ENCODE peak calls at places on chromosome 17, in seven cellular contexts. A is amniotic stem cell, S is HAP-1, O is T-helper 1 cell, T is Caco-2, K is NCI-H510A treated with DMSO at 0.1 percent for 48 hours, U is AG04450. Y is an unnamed sample.

GRCh38 chr17:47803201-47803600 is 18.4 kb downstream of the OSBPL7 start:
- DNase-seq in K (no peak), O (no peak), U (no peak), T (no peak), A (no peak), S (no peak), Y (no peak)

GRCh38 chr17:40602445-40603443 is 37.5 kb upstream of the CCR7 start:
- DNase-seq in K (no peak), A (no peak), O (peak; percentile 72), S (no peak), U (no peak), T (no peak), Y (no peak)

GRCh38 chr17:51764387-51764971 is 394.0 kb downstream of the CA10 start:
- DNase-seq in U (peak; percentile 23), S (peak; percentile 57), O (peak; percentile 66), A (peak; percentile 8), K (peak; percentile 97), T (peak; percentile 72), Y (peak; percentile 43)

GRCh38 chr17:77555110-77555509 is 403.4 kb upstream of the TNRC6C start:
- DNase-seq in O (no peak), T (no peak), A (no peak), S (no peak), U (no peak), K (peak; percentile 35), Y (no peak)

GRCh38 chr17:3804503-3804931 is 3.5 kb upstream of the ITGAE start:
- DNase-seq in A (no peak), O (peak; percentile 75), T (no peak), S (no peak), K (no peak), U (no peak), Y (no peak)

GRCh38 chr17:40914456-40914855 is 23.0 kb downstream of the KRT23 start:
- DNase-seq in K (no peak), U (no peak), S (no peak), T (no peak), A (no peak), O (no peak), Y (no peak)

GRCh38 chr17:56742601-56743000 is 91.1 kb downstream of the C17orf67 start:
- DNase-seq in O (no peak), S (no peak), T (no peak), K (no peak), A (no peak), U (no peak), Y (no peak)

GRCh38 chr17:6603746-6604325 is 36.7 kb downstream of the KIAA0753 start:
- DNase-seq in T (no peak), S (no peak), K (no peak), A (no peak), O (no peak), U (no peak), Y (no peak)

GRCh38 chr17:80146121-80147034 is 550 bp downstream of the EIF4A3 start:
- DNase-seq in A (no peak), O (peak; percentile 35), U (no peak), S (no peak), T (no peak), K (no peak), Y (no peak)

GRCh38 chr17:9228408-9229159 is 207.3 kb downstream of the NTN1 start:
- DNase-seq in A (no peak), O (no peak), S (no peak), K (no peak), U (peak; percentile 26), T (no peak), Y (no peak)

GRCh38 chr17:6365187-6365943 is 69.6 kb downstream of the AIPL1 start:
- DNase-seq in K (no peak), A (no peak), U (peak; percentile 57), O (no peak), S (no peak), T (no peak), Y (peak; percentile 19)

GRCh38 chr17:46770818-46771600 is 47.5 kb downstream of the WNT3 start:
- DNase-seq in A (no peak), O (no peak), K (peak; percentile 54), S (peak; percentile 73), T (peak; percentile 75), U (no peak), Y (peak; percentile 69)

GRCh38 chr17:66918896-66919295 is 45.6 kb upstream of the CACNG4 start:
- DNase-seq in U (no peak), S (no peak), T (no peak), A (no peak), K (no peak), O (no peak), Y (no peak)

GRCh38 chr17:45953561-45953960 is 45.5 kb upstream of the STH start:
- DNase-seq in O (no peak), A (no peak), S (no peak), U (no peak), T (no peak), K (no peak), Y (no peak)

GRCh38 chr17:7558544-7559306 is at the start of gene TNFSF13:
- DNase-seq in U (no peak), A (no peak), O (no peak), K (no peak), S (no peak), T (no peak), Y (no peak)

GRCh38 chr17:28743243-28744103 is at the start of gene TRAF4:
- DNase-seq in S (peak; percentile 89), A (peak; percentile 63), T (peak; percentile 89), K (peak; percentile 97), O (peak; percentile 80), U (no peak), Y (peak; percentile 80)

GRCh38 chr17:45883063-45883462 is 11.3 kb upstream of the MAPT start:
- DNase-seq in O (no peak), T (no peak), U (no peak), A (no peak), K (no peak), S (no peak), Y (no peak)

GRCh38 chr17:8075081-8075480 is 12.4 kb downstream of the ALOX12B start:
- DNase-seq in K (no peak), T (no peak), U (no peak), O (no peak), A (no peak), S (no peak), Y (no peak)

GRCh38 chr17:12831839-12832238 is 42.5 kb downstream of the ARHGAP44 start:
- DNase-seq in K (no peak), T (no peak), U (no peak), A (no peak), O (no peak), S (no peak), Y (no peak)

GRCh38 chr17:31726980-31727427 is 132.0 kb downstream of the COPRS start:
- DNase-seq in S (no peak), O (no peak), K (no peak), T (no peak), A (peak; percentile 29), U (no peak), Y (peak; percentile 44)

GRCh38 chr17:81863123-81863675 is 2.9 kb upstream of the P4HB start:
- DNase-seq in K (no peak), A (no peak), U (no peak), O (no peak), T (no peak), S (no peak), Y (no peak)

GRCh38 chr17:7266784-7267183 is 4.5 kb upstream of the CLDN7 start:
- DNase-seq in T (no peak), A (no peak), U (no peak), O (no peak), S (no peak), K (no peak), Y (no peak)

GRCh38 chr17:5078106-5079028 is at the start of gene ZFP3:
- DNase-seq in A (no peak), O (peak; percentile 86), U (peak; percentile 24), S (no peak), T (peak; percentile 85), K (peak; percentile 89), Y (no peak)

GRCh38 chr17:28705074-28705659 is 6.5 kb downstream of the PROCA1 start:
- DNase-seq in O (no peak), A (no peak), U (no peak), S (no peak), T (no peak), K (no peak), Y (no peak)

Y was measured in SJSA1.